ENCODE peak calls at places on chromosomes 1 and 21, in six cellular contexts. I is CD8-positive, alpha-beta T cell; B is tibial artery; P is esophagus muscularis mucosa; E is aorta; H is PC-9. M is an unnamed sample. For H3K4me1, the result is how much of the 10 kb centered on the place peaks cover.

GRCh38 chr1:243837907-243838546 is 12.0 kb downstream of the AKT3 start:
- DNase-seq in I (no peak), B (no peak), P (no peak), E (no peak), H (no peak), M (no peak)

GRCh38 chr1:65458730-65459396 is 38.4 kb downstream of the LEPR start:
- DNase-seq in I (no peak), B (no peak), P (no peak), E (no peak), H (no peak), M (no peak)

GRCh38 chr1:223323491-223324484 is 40.2 kb downstream of the SUSD4 start:
- DNase-seq in I (no peak), B (no peak), P (no peak), E (no peak), H (no peak), M (no peak)

GRCh38 chr1:45023663-45024062 is 11.6 kb downstream of the UROD start:
- DNase-seq in I (no peak), B (no peak), P (no peak), E (no peak), H (no peak), M (no peak)

GRCh38 chr1:185789846-185790735 is 55.9 kb downstream of the HMCN1 start:
- DNase-seq in I (no peak), B (no peak), P (no peak), E (no peak), H (no peak), M (no peak)

GRCh38 chr1:192554904-192555303 is 20.7 kb upstream of the RGS1 start:
- DNase-seq in I (no peak), B (no peak), P (no peak), E (no peak), H (no peak), M (no peak)

GRCh38 chr1:217136895-217137205 is 413.6 kb upstream of the ESRRG start:
- DNase-seq in I (no peak), B (no peak), P (no peak), E (no peak), H (no peak), M (no peak)

GRCh38 chr1:10771789-10772188 is 24.7 kb downstream of the CASZ1 start:
- DNase-seq in I (no peak), B (no peak), P (no peak), E (no peak), H (no peak), M (no peak)

GRCh38 chr1:218394416-218394815 is 49.3 kb downstream of the TGFB2 start:
- DNase-seq in I (no peak), B (no peak), P (no peak), E (no peak), H (no peak), M (no peak)

GRCh38 chr1:216111842-216112241 is 311.4 kb downstream of the USH2A start:
- DNase-seq in I (no peak), B (no peak), P (no peak), E (no peak), H (no peak), M (no peak)

GRCh38 chr1:220430059-220430458 is 97.9 kb upstream of the MARK1 start:
- DNase-seq in I (no peak), B (no peak), P (no peak), E (no peak), H (peak), M (no peak)

GRCh38 chr1:223140551-223140950 is 2.5 kb downstream of the TLR5 start:
- DNase-seq in I (no peak), B (no peak), P (no peak), E (no peak), H (no peak), M (no peak)

GRCh38 chr21:45167796-45168222 is 93.4 kb downstream of the ADARB1 start:
- DNase-seq in I (no peak), B (no peak), P (no peak), E (no peak), H (no peak), M (no peak)

GRCh38 chr1:199279107-199279506 is 640.3 kb downstream of the PTPRC start:
- DNase-seq in I (no peak), B (no peak), P (no peak), E (no peak), H (no peak), M (no peak)

GRCh38 chr1:15156807-15157380 is 3.3 kb downstream of the TMEM51 start:
- DNase-seq in I (no peak), B (no peak), P (no peak), E (no peak), H (no peak), M (no peak)

GRCh38 chr1:172978595-172978994 is 72.1 kb downstream of the TNFSF18 start:
- DNase-seq in I (no peak), B (no peak), P (no peak), E (no peak), H (no peak), M (no peak)

GRCh38 chr1:203173156-203173555 is 2.5 kb downstream of the MYBPH start:
- DNase-seq in I (no peak), B (no peak), P (no peak), E (no peak), H (no peak), M (no peak)
- H3K4me1 ChIP-seq in I (under half), B (under half), P (under half), E (under half), H (under half), M (under half)

GRCh38 chr21:34077888-34078287 is 4.5 kb downstream of the MRPS6 start:
- DNase-seq in I (no peak), B (no peak), P (no peak), E (no peak), H (no peak), M (no peak)
- H3K4me1 ChIP-seq in I (half or more), B (under half), P (half or more), E (under half), H (under half), M (half or more)

DNA sequence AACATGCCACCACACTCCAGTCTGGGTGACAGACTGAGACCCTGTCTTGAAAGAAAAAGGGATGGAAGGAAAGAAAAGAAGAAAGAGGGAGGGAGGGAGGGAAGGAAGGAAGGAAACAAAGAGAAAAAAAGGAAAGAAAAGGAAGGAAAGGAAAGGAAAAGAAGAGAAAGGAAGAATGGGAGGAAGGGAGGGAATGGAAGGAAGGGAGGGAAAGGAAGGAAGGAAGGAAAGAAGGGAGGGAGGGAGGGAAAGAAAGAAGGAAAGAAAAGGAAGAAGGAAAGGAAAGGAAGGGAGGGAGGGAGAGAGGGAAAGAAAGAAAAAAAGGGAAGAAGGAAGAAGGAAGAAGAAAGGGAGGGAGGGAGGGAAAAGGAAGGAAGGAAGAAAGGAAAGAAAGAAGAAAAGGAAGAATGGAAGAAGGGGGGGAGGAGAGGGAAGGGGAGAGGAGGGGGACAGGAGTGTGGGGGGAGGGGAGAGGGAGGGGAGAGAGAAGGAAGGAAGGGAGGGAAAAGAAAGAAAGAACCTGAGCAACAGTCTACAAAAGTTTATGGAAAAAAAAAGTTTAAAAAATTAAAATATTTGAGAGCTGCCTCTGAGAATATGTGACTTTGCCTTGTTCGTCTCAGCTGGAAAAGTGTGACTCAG is 5.1 kb upstream of the PPP1R15B start:
- DNase-seq in I (no peak), B (no peak), P (no peak), E (no peak), H (no peak), M (no peak)
- H3K4me1 ChIP-seq in I (under half), B (under half), P (under half), E (under half), H (half or more), M (under half)

GRCh38 chr1:206469933-206470691 is at the start of gene IKBKE:
- DNase-seq in I (peak), B (peak), P (no peak), E (peak), H (peak), M (no peak)
- H3K4me1 ChIP-seq in I (half or more), B (under half), P (under half), E (under half), H (under half), M (half or more)

DNA sequence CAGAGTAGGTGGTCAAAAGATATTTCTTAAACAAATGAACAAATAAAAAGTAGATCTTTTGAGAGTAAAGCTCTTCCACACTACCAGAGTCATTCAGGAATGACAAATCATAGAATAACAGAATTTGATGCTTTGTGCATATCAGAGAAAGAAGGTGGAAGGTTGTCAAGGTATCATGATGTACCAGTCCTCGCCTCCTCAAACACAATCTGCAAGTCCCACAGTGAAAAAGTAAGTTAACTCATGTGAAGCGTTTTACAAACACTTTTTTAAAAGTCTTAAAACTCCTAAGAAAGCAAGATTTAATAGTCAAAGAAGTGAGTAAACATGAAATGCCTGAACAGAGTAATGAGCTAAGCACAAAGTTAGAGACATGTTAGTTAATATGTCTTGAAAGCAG is 2.5 kb upstream of the RGS4 start:
- DNase-seq in I (no peak), B (no peak), P (no peak), E (no peak), H (no peak), M (no peak)
- H3K4me1 ChIP-seq in I (under half), B (under half), P (under half), E (under half), H (under half), M (under half)

DNA sequence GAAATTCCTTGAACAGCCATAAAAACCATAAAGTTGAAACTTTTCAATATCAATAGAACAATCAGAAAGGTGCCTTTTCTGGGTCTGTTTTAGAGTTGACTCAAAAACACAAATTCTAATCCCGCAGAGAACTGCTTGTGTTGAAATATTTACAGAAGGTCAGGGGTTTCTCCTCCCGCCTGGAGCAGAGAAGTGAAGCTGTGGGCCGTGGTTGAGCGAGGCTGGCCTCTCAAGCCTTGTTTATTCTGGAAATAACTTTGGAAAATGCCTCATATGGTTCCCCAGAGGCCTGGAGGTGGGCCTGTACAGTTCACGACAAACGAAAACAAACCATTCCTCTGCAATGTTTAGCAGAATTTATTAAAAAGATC is 90.8 kb upstream of the ERRFI1 start:
- DNase-seq in I (no peak), B (peak), P (no peak), E (peak), H (no peak), M (no peak)
- H3K4me1 ChIP-seq in I (under half), B (under half), P (half or more), E (under half), H (half or more), M (half or more)

DNA sequence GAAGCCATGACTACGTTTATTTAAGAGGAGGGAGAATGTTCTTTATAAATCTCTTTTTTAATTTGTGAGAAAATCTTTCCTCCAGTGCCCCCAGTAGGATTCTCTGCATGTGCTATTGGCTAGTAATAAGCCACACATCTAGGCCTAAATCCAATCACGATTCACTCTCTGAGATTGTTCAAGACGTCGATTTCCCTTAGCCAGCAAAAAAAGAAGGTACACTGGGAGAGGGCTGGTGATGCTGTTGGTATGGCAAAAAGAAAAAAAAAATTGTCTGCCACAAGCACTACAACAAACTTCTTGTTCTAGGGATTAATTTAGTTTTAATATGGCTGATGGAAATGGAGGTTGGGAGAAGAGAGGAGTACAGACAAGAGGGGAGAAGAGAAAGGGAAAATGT is 130.5 kb upstream of the MROH9 start:
- DNase-seq in I (no peak), B (no peak), P (no peak), E (no peak), H (no peak), M (no peak)
- H3K4me1 ChIP-seq in I (under half), B (under half), P (under half), E (under half), H (under half), M (under half)

GRCh38 chr1:27598902-27599528 is 4.9 kb downstream of the AHDC1 start:
- DNase-seq in I (no peak), B (peak), P (no peak), E (peak), H (no peak), M (no peak)
- H3K4me1 ChIP-seq in I (half or more), B (under half), P (half or more), E (under half), H (under half), M (half or more)